ENCODE peak calls at places on chromosomes 13 and 19, in six cellular contexts. One of them, this sample, is unnamed.

GRCh38 chr19:40411125-40411842 is 1.9 kb downstream of the PRX start:
- DNase-seq in breast epithelium: peak
- DNase-seq in spleen: no peak
- DNase-seq in GM12891: no peak
- DNase-seq in HepG2: no peak
- DNase-seq in stomach: no peak
- DNase-seq in this sample: no peak

GRCh38 chr13:50127017-50127725 is 111.9 kb downstream of the KCNRG start:
- DNase-seq in breast epithelium: no peak
- DNase-seq in spleen: peak
- DNase-seq in GM12891: no peak
- DNase-seq in HepG2: no peak
- DNase-seq in stomach: peak
- DNase-seq in this sample: no peak

GRCh38 chr19:10074153-10074552 is 12.0 kb upstream of the SHFL start:
- DNase-seq in breast epithelium: no peak
- DNase-seq in spleen: no peak
- DNase-seq in GM12891: no peak
- DNase-seq in HepG2: peak
- DNase-seq in stomach: no peak
- DNase-seq in this sample: no peak

GRCh38 chr13:21079206-21079605 is 17.8 kb upstream of the LATS2 start:
- DNase-seq in breast epithelium: no peak
- DNase-seq in spleen: no peak
- DNase-seq in GM12891: no peak
- DNase-seq in HepG2: no peak
- DNase-seq in stomach: no peak
- DNase-seq in this sample: no peak

GRCh38 chr13:23558675-23559536 is 11.3 kb upstream of the TNFRSF19 start:
- DNase-seq in breast epithelium: peak
- DNase-seq in spleen: no peak
- DNase-seq in GM12891: no peak
- DNase-seq in HepG2: peak
- DNase-seq in stomach: peak
- DNase-seq in this sample: no peak

GRCh38 chr19:50794074-50794777 is 4.0 kb downstream of the ACP4 start:
- DNase-seq in breast epithelium: no peak
- DNase-seq in spleen: no peak
- DNase-seq in GM12891: peak
- DNase-seq in HepG2: no peak
- DNase-seq in stomach: no peak
- DNase-seq in this sample: peak

GRCh38 chr19:1287622-1288527 is 2.2 kb downstream of the EFNA2 start:
- DNase-seq in breast epithelium: no peak
- DNase-seq in spleen: no peak
- DNase-seq in GM12891: no peak
- DNase-seq in HepG2: no peak
- DNase-seq in stomach: no peak
- DNase-seq in this sample: no peak

GRCh38 chr19:49605605-49606004 is 14.6 kb downstream of the PRR12 start:
- DNase-seq in breast epithelium: no peak
- DNase-seq in spleen: no peak
- DNase-seq in GM12891: no peak
- DNase-seq in HepG2: no peak
- DNase-seq in stomach: no peak
- DNase-seq in this sample: no peak

GRCh38 chr19:39142655-39143054 is 17.1 kb downstream of the PAK4 start:
- DNase-seq in breast epithelium: no peak
- DNase-seq in spleen: no peak
- DNase-seq in GM12891: no peak
- DNase-seq in HepG2: no peak
- DNase-seq in stomach: no peak
- DNase-seq in this sample: no peak

GRCh38 chr19:38013913-38014575 is 107.0 kb downstream of the SIPA1L3 start:
- DNase-seq in breast epithelium: no peak
- DNase-seq in spleen: no peak
- DNase-seq in GM12891: no peak
- DNase-seq in HepG2: no peak
- DNase-seq in stomach: no peak
- DNase-seq in this sample: no peak

GRCh38 chr19:44401108-44401786 is at the start of gene ZNF285:
- DNase-seq in breast epithelium: peak
- DNase-seq in spleen: peak
- DNase-seq in GM12891: peak
- DNase-seq in HepG2: peak
- DNase-seq in stomach: peak
- DNase-seq in this sample: peak

GRCh38 chr13:48232420-48233096 is 448 bp upstream of the ITM2B start:
- DNase-seq in breast epithelium: peak
- DNase-seq in spleen: no peak
- DNase-seq in GM12891: no peak
- DNase-seq in HepG2: peak
- DNase-seq in stomach: peak
- DNase-seq in this sample: no peak

GRCh38 chr13:59747529-59747928 is 416.2 kb downstream of the DIAPH3 start:
- DNase-seq in breast epithelium: no peak
- DNase-seq in spleen: no peak
- DNase-seq in GM12891: no peak
- DNase-seq in HepG2: peak
- DNase-seq in stomach: no peak
- DNase-seq in this sample: no peak

GRCh38 chr19:57527136-57527881 is at the start of gene ZNF549:
- DNase-seq in breast epithelium: peak
- DNase-seq in spleen: peak
- DNase-seq in GM12891: peak
- DNase-seq in HepG2: peak
- DNase-seq in stomach: peak
- DNase-seq in this sample: peak

GRCh38 chr19:46303702-46304397 is 7.0 kb downstream of the HIF3A start:
- DNase-seq in breast epithelium: peak
- DNase-seq in spleen: peak
- DNase-seq in GM12891: no peak
- DNase-seq in HepG2: no peak
- DNase-seq in stomach: peak
- DNase-seq in this sample: no peak

GRCh38 chr19:43798546-43799409 is 3.5 kb downstream of the LYPD5 start:
- DNase-seq in breast epithelium: peak
- DNase-seq in spleen: peak
- DNase-seq in GM12891: no peak
- DNase-seq in HepG2: no peak
- DNase-seq in stomach: peak
- DNase-seq in this sample: peak

GRCh38 chr19:17530586-17530985 is 19.1 kb downstream of the PGLS start:
- DNase-seq in breast epithelium: no peak
- DNase-seq in spleen: no peak
- DNase-seq in GM12891: no peak
- DNase-seq in HepG2: peak
- DNase-seq in stomach: no peak
- DNase-seq in this sample: no peak

GRCh38 chr13:30026909-30027308 is 176.5 kb upstream of the UBL3 start:
- DNase-seq in breast epithelium: no peak
- DNase-seq in spleen: no peak
- DNase-seq in GM12891: no peak
- DNase-seq in HepG2: peak
- DNase-seq in stomach: no peak
- DNase-seq in this sample: no peak

GRCh38 chr19:41531438-41532311 is 44.3 kb upstream of the CEACAM21 start:
- DNase-seq in breast epithelium: peak
- DNase-seq in spleen: peak
- DNase-seq in GM12891: peak
- DNase-seq in HepG2: no peak
- DNase-seq in stomach: peak
- DNase-seq in this sample: peak
- TF ChIP-seq POLR2A in breast epithelium: peak
- TF ChIP-seq POLR2A in spleen: peak
- TF ChIP-seq POLR2A in GM12891: peak
- TF ChIP-seq POLR2A in HepG2: no peak
- TF ChIP-seq POLR2A in stomach: no peak
- TF ChIP-seq POLR2A in this sample: peak

GRCh38 chr13:90956036-90956435 is 391.5 kb upstream of the MIR17HG start:
- DNase-seq in breast epithelium: no peak
- DNase-seq in spleen: no peak
- DNase-seq in GM12891: no peak
- DNase-seq in HepG2: no peak
- DNase-seq in stomach: no peak
- DNase-seq in this sample: no peak
- TF ChIP-seq POLR2AphosphoS5 in breast epithelium: no peak
- TF ChIP-seq POLR2AphosphoS5 in spleen: no peak
- TF ChIP-seq POLR2AphosphoS5 in GM12891: no peak
- TF ChIP-seq POLR2AphosphoS5 in HepG2: no peak
- TF ChIP-seq POLR2AphosphoS5 in stomach: no peak
- TF ChIP-seq POLR2AphosphoS5 in this sample: no peak

GRCh38 chr13:113758651-113759524 is at the start of gene TMEM255B:
- DNase-seq in breast epithelium: peak
- DNase-seq in spleen: peak
- DNase-seq in GM12891: peak
- DNase-seq in HepG2: no peak
- DNase-seq in stomach: peak
- DNase-seq in this sample: peak
- TF ChIP-seq POLR2A in breast epithelium: no peak
- TF ChIP-seq POLR2A in spleen: no peak
- TF ChIP-seq POLR2A in GM12891: no peak
- TF ChIP-seq POLR2A in HepG2: no peak
- TF ChIP-seq POLR2A in stomach: no peak
- TF ChIP-seq POLR2A in this sample: no peak

GRCh38 chr19:33194527-33194883 is 375 bp downstream of the LRP3 start:
- DNase-seq in breast epithelium: no peak
- DNase-seq in spleen: no peak
- DNase-seq in GM12891: peak
- DNase-seq in HepG2: no peak
- DNase-seq in stomach: no peak
- DNase-seq in this sample: no peak

GRCh38 chr19:33193269-33193863 is 764 bp upstream of the LRP3 start:
- DNase-seq in breast epithelium: no peak
- DNase-seq in spleen: no peak
- DNase-seq in GM12891: no peak
- DNase-seq in HepG2: no peak
- DNase-seq in stomach: no peak
- DNase-seq in this sample: peak

GRCh38 chr19:33194884-33195710 is 967 bp downstream of the LRP3 start:
- DNase-seq in breast epithelium: no peak
- DNase-seq in spleen: no peak
- DNase-seq in GM12891: peak
- DNase-seq in HepG2: peak
- DNase-seq in stomach: peak
- DNase-seq in this sample: peak

GRCh38 chr19:33192010-33192409 is 2.1 kb upstream of the LRP3 start:
- DNase-seq in breast epithelium: no peak
- DNase-seq in spleen: peak
- DNase-seq in GM12891: no peak
- DNase-seq in HepG2: no peak
- DNase-seq in stomach: no peak
- DNase-seq in this sample: no peak

DNA sequence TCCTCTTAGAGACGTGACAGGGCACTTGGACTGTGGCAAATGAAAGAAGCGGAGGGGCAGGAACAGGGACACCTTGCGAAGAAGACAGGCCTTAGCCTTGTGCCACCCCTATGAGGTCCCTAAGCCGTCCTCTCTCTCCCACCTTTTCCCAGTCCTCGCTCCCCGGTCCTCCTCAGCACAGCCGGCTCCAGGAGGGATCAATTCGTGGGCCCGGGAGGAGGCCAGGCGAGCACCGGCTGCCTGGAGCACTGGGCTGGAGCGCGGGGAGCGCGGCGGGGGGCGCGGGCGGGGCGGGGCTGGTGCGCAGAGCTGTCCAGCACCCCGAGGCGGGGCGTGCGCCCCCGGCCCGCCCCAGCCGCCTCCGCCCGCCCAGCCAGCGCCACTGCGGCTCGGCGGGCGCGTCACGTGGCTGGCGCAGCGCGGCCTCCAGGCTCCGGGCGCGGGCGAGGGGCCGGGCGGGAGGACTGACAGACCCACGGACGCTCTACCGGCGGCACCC is at the start of gene LRP3:
- DNase-seq in breast epithelium: no peak
- DNase-seq in spleen: peak
- DNase-seq in GM12891: peak
- DNase-seq in HepG2: no peak
- DNase-seq in stomach: peak
- DNase-seq in this sample: peak
- TF ChIP-seq POLR2AphosphoS5 in breast epithelium: no peak
- TF ChIP-seq POLR2AphosphoS5 in spleen: no peak
- TF ChIP-seq POLR2AphosphoS5 in GM12891: no peak
- TF ChIP-seq POLR2AphosphoS5 in HepG2: no peak
- TF ChIP-seq POLR2AphosphoS5 in stomach: no peak
- TF ChIP-seq POLR2AphosphoS5 in this sample: no peak

DNA sequence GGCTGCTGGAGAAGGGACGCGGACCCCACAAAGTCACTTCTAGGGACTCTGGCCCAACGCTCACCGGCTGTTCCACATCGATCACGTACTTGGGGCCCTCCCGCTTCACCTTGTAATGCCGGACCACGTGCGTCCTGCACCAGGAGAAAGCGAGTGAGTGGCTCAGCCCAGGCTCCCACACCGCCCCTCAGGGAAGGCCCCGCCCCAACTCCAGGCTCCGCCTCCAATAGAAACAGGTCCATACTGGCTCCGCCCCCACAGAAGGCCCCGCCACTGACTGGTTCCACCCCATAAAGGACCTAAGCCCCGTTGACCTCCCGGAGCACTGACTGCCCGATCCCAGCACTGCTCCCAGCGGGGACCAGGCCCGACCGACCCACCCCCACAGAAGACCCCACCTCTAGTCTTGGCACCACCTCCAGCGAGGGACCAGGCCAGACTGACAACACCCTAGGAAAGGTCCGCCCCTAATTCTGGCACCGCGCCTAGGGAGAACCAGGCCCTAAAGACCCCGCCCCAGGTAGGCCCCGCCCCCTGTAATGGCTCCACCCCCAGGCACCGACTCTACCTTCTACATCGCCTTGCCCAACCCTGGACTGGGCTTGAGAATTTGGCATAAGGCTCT is 11.3 kb downstream of the STAP2 start:
- DNase-seq in breast epithelium: peak
- DNase-seq in spleen: peak
- DNase-seq in GM12891: no peak
- DNase-seq in HepG2: no peak
- DNase-seq in stomach: peak
- DNase-seq in this sample: no peak
- TF ChIP-seq POLR2A in breast epithelium: no peak
- TF ChIP-seq POLR2A in spleen: no peak
- TF ChIP-seq POLR2A in GM12891: no peak
- TF ChIP-seq POLR2A in HepG2: no peak
- TF ChIP-seq POLR2A in stomach: no peak
- TF ChIP-seq POLR2A in this sample: no peak